ENCODE peak calls at places on chromosome 13, in four cellular contexts. L is iris pigment epithelial cell; N is tibial artery; D is activated naive CD4-positive, alpha-beta T cell. Z is an unnamed sample.

GRCh38 chr13:40537146-40537895 is 129.1 kb downstream of the FOXO1 start:
- DNase-seq in D (no peak), N (no peak), L (no peak), Z (no peak)

GRCh38 chr13:30735025-30735967 is at the start of gene ALOX5AP:
- DNase-seq in D (peak), N (no peak), L (no peak), Z (no peak)

GRCh38 chr13:50386527-50387123 is 371.4 kb downstream of the KCNRG start:
- DNase-seq in N (no peak), L (peak), D (no peak), Z (no peak)

GRCh38 chr13:70107498-70108271 is at the start of gene ATXN8OS:
- DNase-seq in D (no peak), N (no peak), L (peak), Z (no peak)

GRCh38 chr13:45847554-45848224 is 3.9 kb downstream of the SIAH3 start:
- DNase-seq in N (peak), L (peak), D (peak), Z (peak)

GRCh38 chr13:44818428-44818827 is 170.8 kb downstream of the NUFIP1 start:
- DNase-seq in D (no peak), N (no peak), L (peak), Z (no peak)

GRCh38 chr13:50080158-50080855 is 65.1 kb downstream of the KCNRG start:
- DNase-seq in D (no peak), N (peak), L (peak), Z (no peak)

GRCh38 chr13:110332750-110333149 is 25.7 kb downstream of the COL4A2 start:
- DNase-seq in L (no peak), N (no peak), D (no peak), Z (no peak)

GRCh38 chr13:41456768-41457588 is at the start of gene RGCC:
- DNase-seq in D (peak), L (peak), N (peak), Z (peak)